ENCODE peak calls at places on chromosomes 1 and 21, in six cellular contexts. Q is K562, U is HepG2, E is H1, F is SK-N-SH, A is GM12878. X is an unnamed sample.

GRCh38 chr1:11488201-11488770 is 9.3 kb downstream of the DISP3 start:
- DNase-seq in F (no peak), Q (no peak), U (no peak), A (no peak), E (no peak), X (no peak)

GRCh38 chr1:197065549-197065948 is 1.5 kb downstream of the F13B start:
- DNase-seq in Q (no peak), E (no peak), F (no peak), A (no peak), U (no peak), X (no peak)

GRCh38 chr1:228259368-228259894 is 51.6 kb downstream of the OBSCN start:
- DNase-seq in E (peak), A (no peak), U (no peak), Q (no peak), F (no peak), X (no peak)

GRCh38 chr1:166840309-166841302 is 1.3 kb downstream of the POGK start:
- DNase-seq in F (peak), E (no peak), Q (peak), A (no peak), U (no peak), X (no peak)

GRCh38 chr1:115649964-115650363 is 8.2 kb downstream of the VANGL1 start:
- DNase-seq in F (no peak), E (no peak), U (no peak), Q (peak), A (no peak), X (no peak)

GRCh38 chr1:47521034-47521871 is 83.4 kb downstream of the FOXD2 start:
- DNase-seq in E (no peak), Q (no peak), F (no peak), U (no peak), A (no peak), X (no peak)

GRCh38 chr1:235852887-235853286 is 13.8 kb downstream of the LYST start:
- DNase-seq in Q (no peak), F (no peak), A (no peak), U (no peak), E (no peak), X (no peak)

GRCh38 chr1:47262787-47263413 is 30.9 kb upstream of the TAL1 start:
- DNase-seq in U (peak), E (peak), F (peak), A (no peak), Q (peak), X (peak)

GRCh38 chr1:228767636-228768344 is 32.5 kb downstream of the RHOU start:
- DNase-seq in U (no peak), E (no peak), A (no peak), Q (no peak), F (no peak), X (no peak)

GRCh38 chr1:200525167-200526123 is 95.1 kb downstream of the KIF14 start:
- DNase-seq in A (no peak), E (no peak), U (no peak), F (no peak), Q (no peak), X (no peak)

GRCh38 chr1:44218503-44219300 is 5.4 kb downstream of the DMAP1 start:
- DNase-seq in E (no peak), A (no peak), F (no peak), U (no peak), Q (peak), X (no peak)

GRCh38 chr1:220511785-220512184 is 16.2 kb upstream of the MARK1 start:
- DNase-seq in E (no peak), F (no peak), Q (no peak), U (peak), A (no peak), X (no peak)

GRCh38 chr1:100184536-100184935 is 6.5 kb upstream of the LRRC39 start:
- DNase-seq in A (peak), F (no peak), Q (no peak), U (no peak), E (no peak), X (peak)

GRCh38 chr21:41610042-41610839 is 102.3 kb upstream of the TMPRSS2 start:
- DNase-seq in Q (peak), E (peak), U (peak), F (peak), A (no peak), X (peak)

GRCh38 chr1:13960376-13960987 is 260.5 kb downstream of the PRDM2 start:
- DNase-seq in U (peak), E (peak), A (peak), F (peak), Q (peak), X (peak)

GRCh38 chr1:86194491-86195034 is 38.0 kb upstream of the COL24A1 start:
- DNase-seq in E (no peak), Q (no peak), A (no peak), F (no peak), U (no peak), X (no peak)

GRCh38 chr1:92655197-92655801 is 129.6 kb downstream of the EVI5 start:
- DNase-seq in Q (no peak), E (no peak), U (no peak), F (no peak), A (no peak), X (no peak)

GRCh38 chr1:92972413-92973129 is 11.3 kb upstream of the DIPK1A start:
- DNase-seq in F (no peak), Q (no peak), E (no peak), A (no peak), U (no peak), X (no peak)

GRCh38 chr1:221470000-221470698 is 271.7 kb downstream of the DUSP10 start:
- DNase-seq in U (no peak), F (no peak), E (no peak), A (no peak), Q (no peak), X (no peak)

GRCh38 chr1:196060539-196060938 is 547.7 kb downstream of the KCNT2 start:
- DNase-seq in E (no peak), U (no peak), A (no peak), F (no peak), Q (no peak), X (no peak)

GRCh38 chr1:224059897-224060462 is 53.9 kb upstream of the FBXO28 start:
- DNase-seq in A (no peak), F (no peak), U (no peak), E (no peak), Q (no peak), X (no peak)

GRCh38 chr1:17439250-17440073 is at the start of gene RCC2:
- DNase-seq in F (peak), E (peak), A (no peak), U (peak), Q (peak), X (peak)

GRCh38 chr1:43844114-43844513 is 89.5 kb upstream of the ARTN start:
- DNase-seq in F (no peak), E (no peak), Q (no peak), U (no peak), A (no peak), X (no peak)

GRCh38 chr1:112935474-112936289 is 20.3 kb downstream of the SLC16A1 start:
- DNase-seq in F (no peak), A (no peak), Q (peak), E (no peak), U (no peak), X (no peak)

GRCh38 chr1:1815606-1816281 is 37.5 kb upstream of the NADK start:
- DNase-seq in F (no peak), E (no peak), U (no peak), Q (no peak), A (no peak), X (no peak)

GRCh38 chr1:230211436-230212145 is 144.6 kb downstream of the GALNT2 start:
- DNase-seq in Q (no peak), A (no peak), U (no peak), F (no peak), E (peak), X (no peak)

GRCh38 chr1:172704003-172704402 is 45.1 kb downstream of the FASLG start:
- DNase-seq in A (no peak), Q (no peak), F (no peak), E (no peak), U (no peak), X (no peak)

GRCh38 chr21:16186742-16187141 is 457.0 kb downstream of the USP25 start:
- DNase-seq in U (no peak), A (no peak), Q (no peak), E (no peak), F (no peak), X (no peak)

GRCh38 chr1:14997646-14998276 is 155.8 kb upstream of the TMEM51 start:
- DNase-seq in F (peak), U (no peak), E (no peak), A (no peak), Q (no peak), X (no peak)

GRCh38 chr21:29115899-29116298 is 14.5 kb upstream of the MAP3K7CL start:
- DNase-seq in F (no peak), A (no peak), E (no peak), U (no peak), Q (no peak), X (no peak)

GRCh38 chr1:163076446-163076845 is 7.3 kb downstream of the RGS4 start:
- DNase-seq in E (no peak), F (no peak), Q (no peak), A (no peak), U (no peak), X (no peak)

GRCh38 chr21:45138199-45139002 is 64.0 kb downstream of the ADARB1 start:
- DNase-seq in Q (peak), E (peak), U (peak), F (peak), A (no peak), X (peak)
- TF ChIP-seq CTCF in Q (peak), E (peak), U (peak), F (peak), A (peak), X (peak)

GRCh38 chr1:203551550-203551949 is 57.6 kb downstream of the OPTC start:
- DNase-seq in A (no peak), Q (no peak), F (no peak), U (no peak), E (no peak), X (no peak)
- TF ChIP-seq GABPA in A (no peak), Q (no peak), F (no peak), U (no peak), E (no peak), X (no peak)

GRCh38 chr1:9075023-9075422 is 5.6 kb upstream of the SLC2A5 start:
- DNase-seq in A (peak), F (no peak), U (peak), Q (no peak), E (no peak), X (no peak)
- H3K4me3 ChIP-seq in A (peak), F (no peak), U (no peak), Q (no peak), E (no peak), X (no peak)

DNA sequence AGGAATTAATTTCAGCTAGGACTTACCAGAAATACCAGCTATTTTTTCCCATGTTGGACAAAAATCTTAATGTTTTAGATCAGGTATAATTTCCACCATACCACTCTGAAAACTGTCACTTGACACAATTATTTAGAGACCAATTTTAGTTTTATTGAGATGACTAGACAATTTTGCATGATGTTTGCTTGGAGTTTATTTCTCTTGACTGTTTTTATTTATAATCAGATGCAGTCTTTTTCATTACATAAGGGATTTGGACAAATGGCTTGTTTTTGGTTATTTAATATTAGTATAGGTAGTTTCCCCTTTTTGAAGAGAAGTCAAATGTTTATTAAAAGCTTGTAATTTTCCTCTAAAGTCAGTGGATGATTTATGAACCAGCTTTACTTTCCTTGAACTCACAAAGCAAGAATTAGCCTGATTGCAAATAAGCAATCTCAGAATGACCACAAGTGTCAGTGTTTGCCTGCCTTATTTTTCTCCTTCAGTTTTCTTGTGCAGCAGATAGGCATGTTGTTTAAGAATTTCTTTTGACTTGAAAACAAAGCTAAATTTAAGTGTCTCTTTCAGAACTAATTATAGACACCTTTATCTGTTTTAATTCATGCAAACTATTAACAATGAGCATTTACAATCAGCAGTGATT is 3.8 kb upstream of the B3GALT2 start:
- DNase-seq in E (no peak), A (no peak), F (no peak), Q (no peak), U (no peak), X (no peak)
- TF ChIP-seq CTCF in E (no peak), A (peak), F (peak), Q (no peak), U (no peak), X (no peak)

GRCh38 chr1:23555225-23555801 is 4.0 kb downstream of the ID3 start:
- DNase-seq in A (no peak), Q (no peak), E (no peak), F (no peak), U (no peak), X (no peak)

GRCh38 chr1:23558140-23558871 is 995 bp downstream of the ID3 start:
- DNase-seq in E (no peak), A (no peak), Q (peak), U (peak), F (peak), X (no peak)

GRCh38 chr1:23557471-23558124 is 1.7 kb downstream of the ID3 start:
- DNase-seq in F (no peak), Q (no peak), E (no peak), U (no peak), A (no peak), X (no peak)

GRCh38 chr1:23555949-23556640 is 3.2 kb downstream of the ID3 start:
- DNase-seq in Q (no peak), U (peak), F (no peak), E (peak), A (no peak), X (no peak)

DNA sequence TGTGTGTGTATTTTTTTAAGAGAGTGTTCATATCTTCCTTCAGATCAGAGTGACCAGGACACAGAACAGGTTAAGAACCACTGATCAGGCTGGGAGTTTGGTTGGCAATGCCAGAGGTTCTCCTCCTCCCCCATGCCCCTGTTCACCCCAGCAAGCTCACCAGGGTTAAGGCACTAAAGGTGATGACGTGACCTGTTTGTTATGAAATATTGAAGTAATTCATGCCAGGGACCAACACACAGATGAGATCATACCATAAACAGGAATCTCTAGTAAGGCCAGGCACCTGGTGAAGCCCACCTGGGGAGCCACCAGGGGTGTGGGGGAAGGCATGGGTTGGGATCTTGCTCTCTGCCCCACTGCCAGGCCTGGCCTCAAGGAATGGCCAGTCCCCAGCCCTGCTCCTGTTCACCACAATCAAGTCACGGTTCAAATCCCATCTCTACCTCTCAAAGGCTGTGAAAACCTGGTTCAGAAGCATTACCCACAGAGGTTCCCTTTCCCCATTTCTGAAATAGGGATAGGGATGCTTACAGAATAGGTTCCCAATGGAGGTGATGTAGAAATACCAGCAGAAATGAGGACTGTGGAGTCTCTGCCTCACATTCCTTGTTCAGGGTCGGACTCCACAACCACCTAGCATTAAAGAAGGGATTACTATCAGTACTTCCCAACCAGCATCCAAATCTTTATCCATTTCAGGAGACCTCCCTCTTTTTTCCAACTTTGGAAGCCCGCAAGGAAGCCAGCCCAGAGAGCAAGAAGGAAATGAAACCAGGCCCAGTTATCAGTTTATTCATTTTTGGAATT is 2.4 kb downstream of the ID3 start:
- DNase-seq in U (peak), Q (no peak), E (no peak), A (no peak), F (no peak), X (no peak)
- TF ChIP-seq GABPA in U (no peak), Q (no peak), E (no peak), A (no peak), F (no peak), X (no peak)

DNA sequence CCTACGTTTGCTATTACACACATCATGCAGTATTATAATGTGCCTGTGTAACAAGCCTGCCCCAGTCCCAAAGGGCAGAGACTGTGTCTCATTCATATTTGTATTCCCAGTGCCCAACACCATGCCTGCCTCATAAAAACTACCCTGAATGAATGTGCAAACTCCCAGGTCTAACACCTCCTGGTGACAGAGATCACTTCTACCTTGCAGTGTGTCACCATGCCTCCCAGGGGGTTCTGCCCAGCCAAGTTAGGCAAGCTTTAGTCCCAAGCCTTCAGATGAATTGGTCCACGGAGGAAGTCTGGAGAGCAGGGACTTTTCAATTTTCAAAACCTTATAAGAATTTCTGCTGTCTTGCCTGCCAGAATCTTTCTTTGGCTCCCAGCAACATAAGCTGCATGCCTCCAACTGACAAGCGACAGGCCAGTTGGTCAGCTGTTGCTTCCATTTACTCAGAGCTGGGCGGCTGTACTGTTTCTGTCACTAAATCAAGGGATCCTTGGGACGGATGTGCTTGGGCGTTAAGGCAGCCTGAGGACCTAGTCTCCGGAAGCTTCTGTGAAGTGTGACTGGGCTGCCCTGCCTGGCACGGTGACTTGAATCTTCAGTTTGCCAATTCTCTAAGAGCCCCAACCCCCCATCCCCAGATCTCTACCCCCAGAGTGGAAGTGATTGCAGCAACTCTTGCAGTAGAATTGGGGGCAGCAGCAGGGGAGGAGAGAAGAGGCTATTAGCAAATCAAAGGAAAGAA is 1.2 kb downstream of the RXRG start:
- DNase-seq in E (peak), Q (no peak), U (no peak), F (no peak), A (no peak), X (no peak)
- H3K4me3 ChIP-seq in E (peak), Q (no peak), U (no peak), F (no peak), A (no peak), X (no peak)

GRCh38 chr1:203281033-203281432 is 24.3 kb upstream of the BTG2 start:
- DNase-seq in A (no peak), U (no peak), E (peak), Q (no peak), F (no peak), X (no peak)
- TF ChIP-seq CTCF in A (no peak), U (no peak), E (no peak), Q (peak), F (no peak), X (no peak)

GRCh38 chr1:42817440-42817767 is 207 bp upstream of the SVBP start:
- DNase-seq in Q (no peak), U (peak), F (no peak), A (no peak), E (no peak), X (no peak)
- TF ChIP-seq GABPA in Q (no peak), U (no peak), F (no peak), A (no peak), E (no peak), X (no peak)

X was measured in HL-60.